ENCODE peak calls at places on chromosomes 1 and 21, in ten cellular contexts. One of them, this sample, is unnamed.

GRCh38 chr1:87117761-87118160 is 203.3 kb downstream of the HS2ST1 start:
- DNase-seq in HEK293T: no peak
- DNase-seq in endothelial cell: no peak
- DNase-seq in fibroblast of mammary gland: peak; percentile 40
- DNase-seq in AG08396: no peak
- DNase-seq in T follicular helper cell: no peak
- DNase-seq in Daoy: no peak
- DNase-seq in GM03348: peak; percentile 50
- DNase-seq in HFFc6: no peak
- DNase-seq in M059J: peak; percentile 41
- DNase-seq in this sample: peak; percentile 35

GRCh38 chr1:39127513-39127912 is 77.0 kb upstream of the MACF1 start:
- DNase-seq in HEK293T: no peak
- DNase-seq in endothelial cell: no peak
- DNase-seq in fibroblast of mammary gland: peak; percentile 89
- DNase-seq in AG08396: no peak
- DNase-seq in T follicular helper cell: no peak
- DNase-seq in Daoy: no peak
- DNase-seq in GM03348: no peak
- DNase-seq in HFFc6: no peak
- DNase-seq in M059J: peak; percentile 64
- DNase-seq in this sample: peak; percentile 94

GRCh38 chr21:43269461-43269860 is 100.7 kb downstream of the CRYAA start:
- DNase-seq in HEK293T: peak; percentile 52
- DNase-seq in endothelial cell: peak; percentile 36
- DNase-seq in fibroblast of mammary gland: no peak
- DNase-seq in AG08396: no peak
- DNase-seq in T follicular helper cell: peak; percentile 12
- DNase-seq in Daoy: peak; percentile 51
- DNase-seq in GM03348: no peak
- DNase-seq in HFFc6: no peak
- DNase-seq in M059J: no peak
- DNase-seq in this sample: no peak

GRCh38 chr21:35329940-35330670 is 281.0 kb upstream of the RUNX1 start:
- DNase-seq in HEK293T: no peak
- DNase-seq in endothelial cell: no peak
- DNase-seq in fibroblast of mammary gland: no peak
- DNase-seq in AG08396: no peak
- DNase-seq in T follicular helper cell: no peak
- DNase-seq in Daoy: no peak
- DNase-seq in GM03348: no peak
- DNase-seq in HFFc6: no peak
- DNase-seq in M059J: no peak
- DNase-seq in this sample: no peak

GRCh38 chr1:229420765-229421164 is 13.1 kb downstream of the ACTA1 start:
- DNase-seq in HEK293T: peak; percentile 17
- DNase-seq in endothelial cell: no peak
- DNase-seq in fibroblast of mammary gland: no peak
- DNase-seq in AG08396: no peak
- DNase-seq in T follicular helper cell: no peak
- DNase-seq in Daoy: no peak
- DNase-seq in GM03348: no peak
- DNase-seq in HFFc6: no peak
- DNase-seq in M059J: no peak
- DNase-seq in this sample: no peak

GRCh38 chr1:179083533-179083932 is 1.7 kb downstream of the TOR3A start:
- DNase-seq in HEK293T: no peak
- DNase-seq in endothelial cell: no peak
- DNase-seq in fibroblast of mammary gland: no peak
- DNase-seq in AG08396: no peak
- DNase-seq in T follicular helper cell: no peak
- DNase-seq in Daoy: no peak
- DNase-seq in GM03348: no peak
- DNase-seq in HFFc6: no peak
- DNase-seq in M059J: no peak
- DNase-seq in this sample: no peak

GRCh38 chr1:116531917-116532316 is 38.9 kb downstream of the CD58 start:
- DNase-seq in HEK293T: no peak
- DNase-seq in endothelial cell: peak; percentile 10
- DNase-seq in fibroblast of mammary gland: no peak
- DNase-seq in AG08396: no peak
- DNase-seq in T follicular helper cell: no peak
- DNase-seq in Daoy: no peak
- DNase-seq in GM03348: no peak
- DNase-seq in HFFc6: no peak
- DNase-seq in M059J: no peak
- DNase-seq in this sample: no peak

GRCh38 chr1:182149411-182149965 is 88.0 kb upstream of the ZNF648 start:
- DNase-seq in HEK293T: no peak
- DNase-seq in endothelial cell: no peak
- DNase-seq in fibroblast of mammary gland: peak; percentile 98
- DNase-seq in AG08396: peak; percentile 56
- DNase-seq in T follicular helper cell: no peak
- DNase-seq in Daoy: peak; percentile 37
- DNase-seq in GM03348: peak; percentile 51
- DNase-seq in HFFc6: peak; percentile 88
- DNase-seq in M059J: peak; percentile 80
- DNase-seq in this sample: peak; percentile 41

GRCh38 chr1:41847733-41848132 is 71.0 kb downstream of the HIVEP3 start:
- DNase-seq in HEK293T: no peak
- DNase-seq in endothelial cell: no peak
- DNase-seq in fibroblast of mammary gland: no peak
- DNase-seq in AG08396: no peak
- DNase-seq in T follicular helper cell: no peak
- DNase-seq in Daoy: no peak
- DNase-seq in GM03348: no peak
- DNase-seq in HFFc6: no peak
- DNase-seq in M059J: no peak
- DNase-seq in this sample: no peak

GRCh38 chr1:43878440-43878839 is 55.2 kb upstream of the ARTN start:
- DNase-seq in HEK293T: no peak
- DNase-seq in endothelial cell: no peak
- DNase-seq in fibroblast of mammary gland: no peak
- DNase-seq in AG08396: no peak
- DNase-seq in T follicular helper cell: no peak
- DNase-seq in Daoy: no peak
- DNase-seq in GM03348: no peak
- DNase-seq in HFFc6: no peak
- DNase-seq in M059J: peak; percentile 41
- DNase-seq in this sample: no peak

GRCh38 chr1:205066221-205066818 is 17.9 kb downstream of the TMEM81 start:
- DNase-seq in HEK293T: no peak
- DNase-seq in endothelial cell: no peak
- DNase-seq in fibroblast of mammary gland: no peak
- DNase-seq in AG08396: no peak
- DNase-seq in T follicular helper cell: no peak
- DNase-seq in Daoy: peak; percentile 29
- DNase-seq in GM03348: peak; percentile 45
- DNase-seq in HFFc6: no peak
- DNase-seq in M059J: peak; percentile 25
- DNase-seq in this sample: no peak

This sample was measured in iris pigment epithelial cell.